ENCODE peak calls at places on chromosomes 13 and 19, in four cellular contexts. A is tibial nerve, J is uterus, Y is fibroblast of mammary gland. N is an unnamed sample.

GRCh38 chr13:34462843-34463242 is 479.2 kb upstream of the NBEA start:
- DNase-seq in J (no peak), A (no peak), Y (peak; percentile 59), N (peak; percentile 72)

GRCh38 chr19:16737909-16738308 is 18.3 kb downstream of the NWD1 start:
- DNase-seq in A (no peak), J (no peak), Y (no peak), N (no peak)

GRCh38 chr19:7915250-7916136 is 863 bp downstream of the TGFBR3L start:
- DNase-seq in J (peak; percentile 12), A (no peak), Y (no peak), N (no peak)

GRCh38 chr13:114099191-114099590 is 33.2 kb downstream of the RASA3 start:
- DNase-seq in A (peak; percentile 71), Y (peak; percentile 95), J (peak; percentile 72), N (peak; percentile 96)

GRCh38 chr19:30374791-30375650 is 2.8 kb downstream of the ZNF536 start:
- DNase-seq in A (no peak), Y (no peak), J (no peak), N (no peak)

GRCh38 chr19:20351244-20351643 is 184.2 kb downstream of the ZNF486 start:
- DNase-seq in J (no peak), A (no peak), Y (no peak), N (no peak)

GRCh38 chr13:113595131-113595530 is 10.6 kb downstream of the TFDP1 start:
- DNase-seq in J (peak; percentile 1), A (no peak), Y (no peak), N (no peak)

GRCh38 chr13:27500806-27501534 is 50.6 kb upstream of the MTIF3 start:
- DNase-seq in A (no peak), Y (no peak), J (no peak), N (no peak)

GRCh38 chr19:16571689-16572331 is 405 bp downstream of the SLC35E1 start:
- DNase-seq in Y (peak; percentile 17), J (no peak), A (no peak), N (no peak)

GRCh38 chr19:19606021-19606420 is 12.5 kb downstream of the PBX4 start:
- DNase-seq in A (no peak), J (no peak), Y (no peak), N (no peak)

GRCh38 chr13:56039992-56040391 is 1100.7 kb upstream of the PRR20A start:
- DNase-seq in Y (no peak), J (no peak), A (no peak), N (no peak)

GRCh38 chr19:38247734-38248268 is 8.4 kb downstream of the PPP1R14A start:
- DNase-seq in Y (no peak), A (no peak), J (no peak), N (no peak)

GRCh38 chr13:51862965-51863364 is 1.2 kb downstream of the CCDC70 start:
- DNase-seq in J (no peak), A (no peak), Y (no peak), N (no peak)

GRCh38 chr13:109113427-109113826 is 484.0 kb downstream of the MYO16 start:
- DNase-seq in Y (peak; percentile 33), J (no peak), A (no peak), N (no peak)

GRCh38 chr19:17803264-17803896 is 8.4 kb downstream of the B3GNT3 start:
- DNase-seq in A (peak; percentile 9), J (no peak), Y (no peak), N (no peak)

GRCh38 chr19:4416268-4416667 is 13.8 kb downstream of the CHAF1A start:
- DNase-seq in J (no peak), A (no peak), Y (no peak), N (no peak)

GRCh38 chr19:613732-614567 is 19.4 kb downstream of the POLRMT start:
- DNase-seq in Y (no peak), J (no peak), A (no peak), N (no peak)

GRCh38 chr13:27853871-27854270 is 61.6 kb downstream of the GSX1 start:
- DNase-seq in Y (no peak), J (no peak), A (no peak), N (no peak)

GRCh38 chr19:43723588-43723987 is 7.7 kb downstream of the IRGC start:
- DNase-seq in A (no peak), J (no peak), Y (peak; percentile 47), N (no peak)

GRCh38 chr19:16301999-16302694 is 22.5 kb upstream of the KLF2 start:
- DNase-seq in A (no peak), J (no peak), Y (peak; percentile 40), N (peak; percentile 68)

GRCh38 chr13:46170268-46170667 is 11.7 kb downstream of the LCP1 start:
- DNase-seq in J (no peak), Y (no peak), A (no peak), N (no peak)

GRCh38 chr19:5590865-5591154 is 23.1 kb upstream of the TINCR start:
- DNase-seq in A (no peak), J (no peak), Y (no peak), N (no peak)

GRCh38 chr13:113998781-113999617 is 25.1 kb upstream of the C13orf46 start:
- DNase-seq in Y (no peak), A (no peak), J (no peak), N (no peak)

GRCh38 chr13:48094404-48094780 is 512 bp downstream of the MED4 start:
- DNase-seq in J (no peak), Y (no peak), A (no peak), N (no peak)

GRCh38 chr13:72536668-72537399 is 190.6 kb downstream of the MZT1 start:
- DNase-seq in Y (no peak), J (no peak), A (no peak), N (peak; percentile 25)

GRCh38 chr13:23586336-23586735 is 16.1 kb downstream of the TNFRSF19 start:
- DNase-seq in A (no peak), Y (no peak), J (no peak), N (no peak)

GRCh38 chr19:30393046-30393445 is 20.9 kb downstream of the ZNF536 start:
- DNase-seq in A (no peak), Y (no peak), J (no peak), N (no peak)

GRCh38 chr13:70173236-70173959 is 65.1 kb upstream of the KLHL1 start:
- DNase-seq in Y (no peak), A (no peak), J (no peak), N (peak; percentile 8)

GRCh38 chr19:29285187-29285687 is 72.3 kb upstream of the UQCRFS1 start:
- DNase-seq in A (no peak), J (no peak), Y (no peak), N (no peak)

GRCh38 chr13:45674908-45675307 is 27.2 kb upstream of the CBY2 start:
- DNase-seq in A (no peak), Y (peak; percentile 77), J (no peak), N (peak; percentile 81)

GRCh38 chr13:73171926-73172325 is 113.1 kb downstream of the KLF5 start:
- DNase-seq in Y (peak; percentile 12), A (no peak), J (no peak), N (no peak)

GRCh38 chr19:4487572-4487971 is 15.5 kb downstream of the HDGFL2 start:
- DNase-seq in A (no peak), Y (no peak), J (no peak), N (no peak)

GRCh38 chr13:32330438-32330837 is 15.1 kb downstream of the BRCA2 start:
- DNase-seq in J (no peak), Y (peak; percentile 96), A (no peak), N (no peak)

GRCh38 chr19:23075031-23075733 is 41.6 kb upstream of the ZNF730 start:
- DNase-seq in Y (peak; percentile 74), A (no peak), J (peak; percentile 39), N (peak; percentile 78)
- H3K4me3 ChIP-seq in Y (peak overlapping the region; percentile 79), A (peak overlapping the region; percentile 25), J (peak overlapping the region; percentile 54), N (peak overlapping the region; percentile 86)

GRCh38 chr13:99967884-99968520 is 3.6 kb downstream of the ZIC5 start:
- DNase-seq in A (no peak), Y (no peak), J (no peak), N (peak; percentile 65)
- H3K4me3 ChIP-seq in A (no peak overlapping the region), Y (no peak overlapping the region), J (no peak overlapping the region), N (peak overlapping the region; percentile 43)

GRCh38 chr13:80338781-80339577 is 1.9 kb downstream of the SPRY2 start:
- DNase-seq in A (peak; percentile 63), Y (peak; percentile 79), J (peak; percentile 50), N (peak; percentile 84)

GRCh38 chr13:80341098-80341701 is at the start of gene SPRY2:
- DNase-seq in A (peak; percentile 91), Y (peak; percentile 96), J (peak; percentile 92), N (peak; percentile 98)

GRCh38 chr13:80340643-80341097 is 256 bp downstream of the SPRY2 start:
- DNase-seq in J (no peak), Y (peak; percentile 61), A (peak; percentile 39), N (peak; percentile 67)

GRCh38 chr13:80339578-80339840 is 1.4 kb downstream of the SPRY2 start:
- DNase-seq in Y (no peak), A (no peak), J (no peak), N (peak; percentile 70)

DNA sequence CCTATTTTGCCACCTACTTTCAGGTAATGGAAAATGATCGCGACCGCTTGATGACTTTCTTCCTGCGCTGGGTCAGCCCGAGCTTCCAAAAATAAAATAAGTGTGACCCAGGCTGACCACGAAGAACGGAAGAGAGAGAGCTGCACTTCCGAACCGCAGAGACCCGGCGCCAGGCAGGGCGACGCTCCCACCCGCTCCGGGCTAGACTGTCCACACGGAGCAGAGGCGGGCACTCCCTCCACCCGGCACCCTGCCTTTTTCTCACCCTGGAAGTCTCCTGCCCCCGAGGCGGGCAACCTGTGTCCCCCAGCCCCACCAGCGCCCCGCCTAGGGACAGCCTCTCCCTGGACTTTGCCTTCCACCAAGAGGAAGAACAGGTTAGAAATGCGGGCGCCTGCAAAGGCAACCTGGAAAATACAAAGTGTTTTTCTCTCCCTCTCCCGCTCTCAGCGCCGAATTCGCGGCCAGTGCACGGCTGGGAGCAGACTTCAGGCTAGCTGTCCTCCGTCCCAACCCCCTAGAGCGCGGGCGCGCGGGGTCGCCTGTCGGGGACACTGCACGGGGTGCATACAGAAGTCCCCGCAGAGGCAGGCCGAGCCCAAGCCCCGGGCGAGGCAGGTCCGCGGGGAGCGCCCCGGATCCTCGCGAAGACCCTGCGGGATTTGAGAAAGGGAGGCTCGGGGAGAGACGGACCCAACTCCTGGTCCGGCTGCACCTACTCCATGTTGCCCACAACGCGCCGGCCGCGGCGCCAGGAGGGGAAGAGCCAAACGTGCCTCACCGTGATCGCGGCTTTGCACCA is 884 bp downstream of the SPRY2 start:
- DNase-seq in J (peak; percentile 28), Y (peak; percentile 36), A (peak; percentile 36), N (peak; percentile 37)
- H3K4me3 ChIP-seq in J (peak overlapping the region; percentile 78), Y (peak overlapping the region; percentile 82), A (peak overlapping the region; percentile 72), N (peak overlapping the region; percentile 95)

GRCh38 chr19:2604747-2605329 is 97.7 kb downstream of the GNG7 start:
- DNase-seq in A (no peak), Y (no peak), J (no peak), N (no peak)

GRCh38 chr19:2600914-2601870 is 101.3 kb downstream of the GNG7 start:
- DNase-seq in J (no peak), A (no peak), Y (no peak), N (no peak)

GRCh38 chr19:2607712-2608601 is 94.5 kb downstream of the GNG7 start:
- DNase-seq in J (no peak), A (no peak), Y (no peak), N (no peak)

GRCh38 chr19:2603320-2603719 is 99.2 kb downstream of the GNG7 start:
- DNase-seq in Y (peak; percentile 52), A (peak; percentile 51), J (no peak), N (peak; percentile 78)

GRCh38 chr19:2602391-2603181 is 99.9 kb downstream of the GNG7 start:
- DNase-seq in J (peak; percentile 93), Y (peak; percentile 96), A (peak; percentile 76), N (peak; percentile 97)
- H3K4me3 ChIP-seq in J (peak overlapping the region; percentile 33), Y (peak overlapping the region; percentile 15), A (peak overlapping the region; percentile 28), N (no peak overlapping the region)

GRCh38 chr19:39842693-39843435 is 3.3 kb downstream of the FBL start:
- DNase-seq in Y (no peak), J (no peak), A (no peak), N (no peak)
- H3K4me3 ChIP-seq in Y (no peak overlapping the region), J (no peak overlapping the region), A (no peak overlapping the region), N (no peak overlapping the region)

N was measured in astrocyte of the spinal cord.